ENCODE peak calls at places on chromosomes 3 and 15, in four cellular contexts. A, Q, U and R are unnamed samples.

GRCh38 chr3:33993631-33994030 is 195.2 kb downstream of the PDCD6IP start:
- DNase-seq in A (no peak), Q (no peak), U (no peak), R (no peak)

GRCh38 chr3:128559486-128560225 is 66.7 kb upstream of the GATA2 start:
- DNase-seq in A (no peak), Q (no peak), U (no peak), R (no peak)

GRCh38 chr3:190862209-190863118 is at the start of gene GMNC:
- DNase-seq in A (peak; percentile 32), Q (peak; percentile 92), U (peak; percentile 70), R (peak; percentile 81)

GRCh38 chr3:44050051-44050570 is 191.6 kb upstream of the TOPAZ1 start:
- DNase-seq in A (no peak), Q (no peak), U (no peak), R (no peak)

GRCh38 chr15:87827126-87827525 is 429.4 kb downstream of the NTRK3 start:
- DNase-seq in A (no peak), Q (no peak), U (peak; percentile 51), R (peak; percentile 49)

GRCh38 chr15:67508367-67508766 is 12.6 kb upstream of the C15orf61 start:
- DNase-seq in A (no peak), Q (no peak), U (no peak), R (no peak)

GRCh38 chr15:60426870-60427528 is 29.2 kb upstream of the ANXA2 start:
- DNase-seq in A (no peak), Q (no peak), U (peak; percentile 61), R (peak; percentile 75)

GRCh38 chr3:180253283-180253682 is 216.5 kb upstream of the PEX5L start:
- DNase-seq in A (no peak), Q (no peak), U (no peak), R (no peak)

GRCh38 chr3:157077565-157077991 is 82.4 kb downstream of the CCNL1 start:
- DNase-seq in A (no peak), Q (peak; percentile 56), U (peak; percentile 29), R (no peak)

GRCh38 chr3:17742092-17742836 is at the start of gene TBC1D5:
- DNase-seq in A (peak; percentile 75), Q (peak; percentile 99), U (peak; percentile 98), R (peak; percentile 99)

GRCh38 chr3:129039271-129040038 is 21.1 kb upstream of the GP9 start:
- DNase-seq in A (no peak), Q (no peak), U (no peak), R (no peak)

GRCh38 chr15:60478633-60479360 is at the start of gene ICE2:
- DNase-seq in A (peak; percentile 88), Q (peak; percentile 98), U (peak; percentile 95), R (peak; percentile 96)

GRCh38 chr3:33787328-33788009 is 11.0 kb upstream of the PDCD6IP start:
- DNase-seq in A (peak; percentile 72), Q (no peak), U (peak; percentile 83), R (peak; percentile 71)

GRCh38 chr3:99373088-99373875 is 265.1 kb upstream of the COL8A1 start:
- DNase-seq in A (no peak), Q (no peak), U (peak; percentile 78), R (peak; percentile 16)

GRCh38 chr3:121626495-121626894 is 33.3 kb downstream of the FBXO40 start:
- DNase-seq in A (no peak), Q (no peak), U (no peak), R (no peak)

GRCh38 chr3:55060921-55061555 is 133.2 kb upstream of the LRTM1 start:
- DNase-seq in A (no peak), Q (no peak), U (no peak), R (no peak)

GRCh38 chr3:150626148-150626930 is 23.2 kb downstream of the SELENOT start:
- DNase-seq in A (no peak), Q (no peak), U (no peak), R (no peak)

GRCh38 chr3:101303836-101304235 is 16.5 kb downstream of the IMPG2 start:
- DNase-seq in A (no peak), Q (no peak), U (no peak), R (no peak)

GRCh38 chr3:127037971-127038446 is 55.1 kb downstream of the PLXNA1 start:
- DNase-seq in A (no peak), Q (peak; percentile 55), U (no peak), R (no peak)

GRCh38 chr15:39785806-39786205 is 3.2 kb upstream of the FSIP1 start:
- DNase-seq in A (no peak), Q (no peak), U (no peak), R (no peak)

GRCh38 chr15:39785139-39785538 is 2.5 kb upstream of the FSIP1 start:
- DNase-seq in A (no peak), Q (no peak), U (no peak), R (no peak)

GRCh38 chr15:39783244-39783820 is 691 bp upstream of the FSIP1 start:
- DNase-seq in A (no peak), Q (no peak), U (no peak), R (peak; percentile 43)

GRCh38 chr15:39784125-39784524 is 1.5 kb upstream of the FSIP1 start:
- DNase-seq in A (no peak), Q (no peak), U (peak; percentile 33), R (peak; percentile 20)

DNA sequence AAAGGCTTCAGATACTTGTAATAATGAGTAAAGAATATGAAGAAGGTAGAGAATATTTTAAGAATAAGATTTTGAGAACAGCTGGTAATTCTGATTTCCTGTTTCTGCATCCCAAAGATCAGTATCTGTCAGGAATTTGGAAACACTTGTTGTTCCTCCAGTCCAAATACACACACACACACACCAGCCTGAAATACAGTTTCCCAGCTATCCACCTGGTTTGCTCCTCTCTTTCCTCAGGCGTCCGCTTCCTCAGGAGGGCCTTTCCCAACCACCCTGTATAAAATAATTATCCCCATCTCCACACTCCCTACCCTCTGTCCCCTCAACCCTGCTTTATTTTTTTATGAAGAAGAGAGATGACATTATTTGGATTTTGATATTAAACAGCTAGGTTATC is 2.0 kb upstream of the FSIP1 start:
- DNase-seq in A (no peak), Q (no peak), U (no peak), R (no peak)
- H3K4me3 ChIP-seq in A (no peak overlapping the region), Q (no peak overlapping the region), U (no peak overlapping the region), R (no peak overlapping the region)

GRCh38 chr15:23467110-23467600 is 20.1 kb upstream of the GOLGA6L2 start:
- DNase-seq in A (peak; percentile 44), Q (no peak), U (peak; percentile 55), R (peak; percentile 21)
- TF ChIP-seq CTCF in A (peak; percentile 78), Q (peak; percentile 28), U (peak; percentile 27), R (peak; percentile 19)

DNA sequence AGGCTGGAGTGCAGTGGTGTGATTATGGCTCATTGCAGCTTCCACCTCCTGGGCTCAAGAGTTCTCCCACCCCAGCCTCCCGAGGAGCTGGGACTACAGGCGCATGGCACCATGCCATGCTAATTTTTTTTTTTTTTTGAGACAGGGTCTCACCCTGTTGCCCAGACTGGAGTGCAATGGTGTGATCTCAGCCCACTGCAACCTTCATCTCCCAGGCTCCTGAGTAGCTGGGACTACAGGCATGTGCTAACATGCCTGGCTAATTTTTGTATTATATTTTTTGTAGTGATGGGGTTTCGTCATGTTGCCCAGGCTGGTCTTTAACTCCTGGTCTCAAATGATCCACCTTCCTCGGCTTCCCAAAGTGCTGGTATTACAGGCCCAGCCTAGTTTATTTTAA is 4.0 kb downstream of the TEX9 start:
- DNase-seq in A (no peak), Q (no peak), U (no peak), R (no peak)
- H3K4me3 ChIP-seq in A (no peak overlapping the region), Q (no peak overlapping the region), U (no peak overlapping the region), R (no peak overlapping the region)

GRCh38 chr3:42600958-42601675 is 631 bp downstream of the NKTR start:
- DNase-seq in A (peak; percentile 16), Q (peak; percentile 80), U (peak; percentile 64), R (peak; percentile 64)

GRCh38 chr3:42602961-42603360 is 2.5 kb downstream of the NKTR start:
- DNase-seq in A (no peak), Q (no peak), U (no peak), R (no peak)

GRCh38 chr3:42600111-42600957 is at the start of gene NKTR:
- DNase-seq in A (peak; percentile 75), Q (peak; percentile 99), U (peak; percentile 99), R (peak; percentile 99)

GRCh38 chr3:42605550-42606173 is 5.2 kb downstream of the NKTR start:
- DNase-seq in A (no peak), Q (no peak), U (no peak), R (no peak)

GRCh38 chr3:42601898-42602581 is 1.6 kb downstream of the NKTR start:
- DNase-seq in A (no peak), Q (no peak), U (no peak), R (no peak)
- TF ChIP-seq CTCF in A (no peak), Q (no peak), U (peak; percentile 10), R (peak; percentile 39)

GRCh38 chr3:37926611-37927010 is 64.0 kb upstream of the VILL start:
- DNase-seq in A (no peak), Q (no peak), U (peak; percentile 44), R (no peak)
- H3K4me3 ChIP-seq in A (no peak overlapping the region), Q (no peak overlapping the region), U (no peak overlapping the region), R (no peak overlapping the region)